ENCODE peak calls at places on chromosomes 6 and 20, in ten cellular contexts. D, G, H, S, Y, F, C, V, E and N are unnamed samples.
A peak's percentile ranks its signal among the peaks of the same experiment; 100 is the strongest.

GRCh38 chr6:155328539-155329459 is 14.5 kb upstream of the TFB1M start:
- DNase-seq in D (no peak), G (no peak), H (no peak), S (no peak), Y (peak; percentile 8), F (no peak), C (no peak), V (no peak), E (no peak), N (peak; percentile 9)

GRCh38 chr6:142374090-142374783 is 72.4 kb downstream of the ADGRG6 start:
- DNase-seq in D (no peak), G (no peak), H (no peak), S (no peak), Y (no peak), F (no peak), C (no peak), V (peak; percentile 38), E (no peak), N (no peak)

GRCh38 chr20:32506721-32507120 is 78.4 kb downstream of the NOL4L start:
- DNase-seq in D (no peak), G (no peak), H (no peak), S (no peak), Y (no peak), F (no peak), C (no peak), V (no peak), E (no peak), N (no peak)

GRCh38 chr20:56793916-56794315 is 164.8 kb downstream of the TFAP2C start:
- DNase-seq in D (no peak), G (no peak), H (no peak), S (no peak), Y (no peak), F (no peak), C (no peak), V (no peak), E (no peak), N (no peak)

GRCh38 chr6:160505970-160506369 is 157.8 kb downstream of the SLC22A3 start:
- DNase-seq in D (no peak), G (no peak), H (no peak), S (no peak), Y (peak; percentile 49), F (no peak), C (no peak), V (no peak), E (no peak), N (no peak)

GRCh38 chr6:153484056-153484455 is 353.0 kb upstream of the RGS17 start:
- DNase-seq in D (no peak), G (no peak), H (no peak), S (no peak), Y (no peak), F (no peak), C (no peak), V (no peak), E (peak; percentile 78), N (peak; percentile 61)

GRCh38 chr20:45826381-45827019 is 612 bp downstream of the TNNC2 start:
- DNase-seq in D (no peak), G (no peak), H (no peak), S (no peak), Y (no peak), F (no peak), C (no peak), V (peak; percentile 95), E (no peak), N (peak; percentile 55)

GRCh38 chr20:24634855-24635254 is 165.4 kb downstream of the SYNDIG1 start:
- DNase-seq in D (peak; percentile 14), G (no peak), H (peak; percentile 85), S (no peak), Y (peak; percentile 90), F (no peak), C (no peak), V (peak; percentile 6), E (peak; percentile 78), N (peak; percentile 90)

GRCh38 chr20:61882716-61883615 is 182.7 kb downstream of the TAF4 start:
- DNase-seq in D (no peak), G (no peak), H (no peak), S (no peak), Y (no peak), F (peak; percentile 17), C (no peak), V (no peak), E (no peak), N (no peak)

GRCh38 chr6:73722318-73723060 is 26.5 kb downstream of the CD109 start:
- DNase-seq in D (no peak), G (no peak), H (peak; percentile 89), S (no peak), Y (peak; percentile 89), F (no peak), C (no peak), V (no peak), E (peak; percentile 90), N (peak; percentile 89)

GRCh38 chr6:136510782-136511181 is 39.4 kb downstream of the MAP7 start:
- DNase-seq in D (no peak), G (no peak), H (no peak), S (no peak), Y (peak; percentile 28), F (no peak), C (no peak), V (no peak), E (peak; percentile 24), N (no peak)

GRCh38 chr6:127342946-127343752 is at the start of gene ECHDC1:
- DNase-seq in D (peak; percentile 73), G (no peak), H (no peak), S (peak; percentile 84), Y (peak; percentile 75), F (peak; percentile 72), C (peak; percentile 71), V (peak; percentile 86), E (peak; percentile 68), N (peak; percentile 85)

GRCh38 chr20:46084805-46085792 is 4.7 kb downstream of the NCOA5 start:
- DNase-seq in D (no peak), G (no peak), H (no peak), S (no peak), Y (peak; percentile 21), F (no peak), C (no peak), V (peak; percentile 58), E (peak; percentile 43), N (peak; percentile 76)

GRCh38 chr6:2876210-2877056 is 26.7 kb downstream of the SERPINB9 start:
- DNase-seq in D (no peak), G (no peak), H (peak; percentile 73), S (no peak), Y (peak; percentile 90), F (peak; percentile 86), C (peak; percentile 82), V (no peak), E (peak; percentile 85), N (peak; percentile 83)

GRCh38 chr6:164085552-164086325 is 671.2 kb downstream of the QKI start:
- DNase-seq in D (no peak), G (no peak), H (peak; percentile 64), S (no peak), Y (peak; percentile 98), F (peak; percentile 92), C (peak; percentile 85), V (no peak), E (no peak), N (peak; percentile 64)

GRCh38 chr6:47165918-47166317 is 123.8 kb upstream of the ADGRF1 start:
- DNase-seq in D (no peak), G (no peak), H (no peak), S (no peak), Y (peak; percentile 35), F (no peak), C (no peak), V (no peak), E (no peak), N (no peak)

GRCh38 chr6:52389626-52390360 is 27.8 kb downstream of the PAQR8 start:
- DNase-seq in D (no peak), G (no peak), H (no peak), S (peak; percentile 79), Y (peak; percentile 72), F (peak; percentile 61), C (peak; percentile 32), V (no peak), E (peak; percentile 42), N (peak; percentile 83)

GRCh38 chr20:31706607-31707257 is 15.9 kb downstream of the BCL2L1 start:
- DNase-seq in D (no peak), G (no peak), H (no peak), S (no peak), Y (no peak), F (no peak), C (no peak), V (no peak), E (no peak), N (no peak)

GRCh38 chr20:36745234-36745926 is 510 bp downstream of the NDRG3 start:
- DNase-seq in D (peak; percentile 42), G (no peak), H (no peak), S (no peak), Y (peak; percentile 3), F (peak; percentile 60), C (peak; percentile 37), V (peak; percentile 65), E (peak; percentile 8), N (no peak)

GRCh38 chr20:33539129-33539528 is 49.2 kb downstream of the CBFA2T2 start:
- DNase-seq in D (no peak), G (no peak), H (no peak), S (no peak), Y (peak; percentile 16), F (no peak), C (no peak), V (no peak), E (peak; percentile 8), N (peak; percentile 17)

GRCh38 chr6:34468378-34468892 is 2.6 kb downstream of the PACSIN1 start:
- DNase-seq in D (no peak), G (no peak), H (no peak), S (no peak), Y (no peak), F (no peak), C (no peak), V (no peak), E (no peak), N (no peak)

GRCh38 chr6:56806368-56806767 is 148.5 kb upstream of the BEND6 start:
- DNase-seq in D (no peak), G (no peak), H (no peak), S (no peak), Y (no peak), F (no peak), C (no peak), V (peak; percentile 96), E (no peak), N (no peak)

GRCh38 chr6:140393665-140394064 is 1019.2 kb upstream of the CITED2 start:
- DNase-seq in D (no peak), G (no peak), H (no peak), S (no peak), Y (no peak), F (no peak), C (no peak), V (no peak), E (no peak), N (no peak)

GRCh38 chr6:106084106-106084963 is 1.8 kb upstream of the PRDM1 start:
- DNase-seq in D (peak; percentile 75), G (peak; percentile 48), H (peak; percentile 74), S (peak; percentile 69), Y (peak; percentile 90), F (peak; percentile 43), C (no peak), V (peak; percentile 84), E (peak; percentile 86), N (peak; percentile 91)

GRCh38 chr6:30782425-30783014 is 38.2 kb upstream of the IER3 start:
- DNase-seq in D (no peak), G (no peak), H (peak; percentile 69), S (no peak), Y (peak; percentile 75), F (no peak), C (no peak), V (no peak), E (peak; percentile 40), N (peak; percentile 69)

GRCh38 chr6:41503841-41504525 is 42.2 kb upstream of the FOXP4 start:
- DNase-seq in D (peak; percentile 50), G (no peak), H (no peak), S (no peak), Y (peak; percentile 88), F (no peak), C (no peak), V (no peak), E (no peak), N (peak; percentile 37)

GRCh38 chr6:5512422-5512821 is 251.1 kb downstream of the FARS2 start:
- DNase-seq in D (no peak), G (no peak), H (no peak), S (no peak), Y (no peak), F (no peak), C (no peak), V (no peak), E (no peak), N (no peak)

GRCh38 chr6:79635179-79635578 is 4.0 kb downstream of the SH3BGRL2 start:
- DNase-seq in D (no peak), G (no peak), H (no peak), S (no peak), Y (peak; percentile 76), F (no peak), C (no peak), V (no peak), E (peak; percentile 80), N (peak; percentile 60)